ENCODE peak calls at places on chromosomes 16 and 17, in eight cellular contexts. K is OCI-M1; E is HS-27A; M is iris pigment epithelial cell; Q is tibial nerve; Z is GM20000; A is left cardiac atrium; B is stimulated activated CD4-positive, alpha-beta T cell treated with anti-CD3 and anti-CD28 coated beads, TNF-alpha, amount 100 ng/mL, for 48 hours. V is an unnamed sample.

GRCh38 chr17:5821057-5821456 is 236.7 kb upstream of the NLRP1 start:
- DNase-seq in K (no peak), E (no peak), M (no peak), Q (no peak), Z (no peak), A (no peak), B (no peak), V (no peak)

GRCh38 chr16:70391881-70392481 is 45.3 kb downstream of the DDX19A start:
- DNase-seq in K (no peak), E (peak; percentile 45), M (peak; percentile 63), Q (peak; percentile 51), Z (no peak), A (peak; percentile 59), B (no peak), V (no peak)

GRCh38 chr17:82678265-82678891 is 20.1 kb downstream of the RAB40B start:
- DNase-seq in K (no peak), E (no peak), M (no peak), Q (no peak), Z (no peak), A (no peak), B (no peak), V (no peak)

GRCh38 chr16:89600956-89601355 is 12.5 kb upstream of the DPEP1 start:
- DNase-seq in K (no peak), E (no peak), M (no peak), Q (no peak), Z (no peak), A (no peak), B (no peak), V (no peak)

GRCh38 chr17:28274591-28275265 is 44.3 kb upstream of the TMEM97 start:
- DNase-seq in K (no peak), E (no peak), M (no peak), Q (no peak), Z (no peak), A (no peak), B (no peak), V (no peak)

GRCh38 chr17:58006563-58006923 is 503 bp downstream of the SRSF1 start:
- DNase-seq in K (peak; percentile 75), E (no peak), M (peak; percentile 79), Q (peak; percentile 56), Z (no peak), A (peak; percentile 87), B (peak; percentile 66), V (peak; percentile 84)

GRCh38 chr17:50052241-50052788 is 3.6 kb upstream of the ITGA3 start:
- DNase-seq in K (no peak), E (no peak), M (no peak), Q (no peak), Z (no peak), A (no peak), B (no peak), V (no peak)

GRCh38 chr17:16491703-16492612 is at the start of gene LRRC75A:
- DNase-seq in K (no peak), E (no peak), M (peak; percentile 20), Q (no peak), Z (peak; percentile 92), A (peak; percentile 43), B (peak; percentile 48), V (peak; percentile 57)

GRCh38 chr17:31479524-31479923 is 88.0 kb downstream of the RAB11FIP4 start:
- DNase-seq in K (no peak), E (no peak), M (no peak), Q (no peak), Z (no peak), A (no peak), B (no peak), V (no peak)

GRCh38 chr17:33463887-33464286 is 170.8 kb upstream of the ASIC2 start:
- DNase-seq in K (no peak), E (no peak), M (no peak), Q (no peak), Z (no peak), A (no peak), B (no peak), V (no peak)

GRCh38 chr17:81552244-81553017 is at the start of gene FAAP100:
- DNase-seq in K (peak; percentile 88), E (no peak), M (peak; percentile 81), Q (peak; percentile 58), Z (peak; percentile 98), A (peak; percentile 85), B (peak; percentile 70), V (peak; percentile 89)

GRCh38 chr16:11309895-11310633 is 28.9 kb upstream of the PRM1 start:
- DNase-seq in K (peak; percentile 12), E (no peak), M (no peak), Q (no peak), Z (peak; percentile 53), A (no peak), B (no peak), V (no peak)

GRCh38 chr17:35871415-35871814 is 2.7 kb upstream of the HEATR9 start:
- DNase-seq in K (no peak), E (no peak), M (no peak), Q (no peak), Z (no peak), A (peak; percentile 27), B (no peak), V (no peak)

GRCh38 chr17:77829871-77830799 is 128.4 kb upstream of the TNRC6C start:
- DNase-seq in K (no peak), E (no peak), M (peak; percentile 79), Q (no peak), Z (no peak), A (peak; percentile 79), B (no peak), V (peak; percentile 85)

GRCh38 chr16:27472091-27473020 is 70.4 kb downstream of the IL21R start:
- DNase-seq in K (no peak), E (no peak), M (no peak), Q (no peak), Z (no peak), A (no peak), B (no peak), V (no peak)

GRCh38 chr16:80122155-80122554 is 418.6 kb upstream of the DYNLRB2 start:
- DNase-seq in K (no peak), E (no peak), M (no peak), Q (peak; percentile 17), Z (no peak), A (peak; percentile 56), B (no peak), V (peak; percentile 72)

GRCh38 chr16:23206986-23207385 is 24.4 kb downstream of the SCNN1G start:
- DNase-seq in K (no peak), E (no peak), M (no peak), Q (no peak), Z (no peak), A (no peak), B (no peak), V (no peak)

GRCh38 chr17:59754547-59754946 is 47.1 kb downstream of the VMP1 start:
- DNase-seq in K (peak; percentile 67), E (peak; percentile 87), M (peak; percentile 97), Q (no peak), Z (no peak), A (no peak), B (no peak), V (no peak)

GRCh38 chr17:77859035-77859360 is 99.5 kb upstream of the TNRC6C start:
- DNase-seq in K (no peak), E (no peak), M (no peak), Q (no peak), Z (no peak), A (no peak), B (no peak), V (peak; percentile 60)

GRCh38 chr16:67024384-67024896 is 4.5 kb upstream of the CBFB start:
- DNase-seq in K (no peak), E (no peak), M (no peak), Q (no peak), Z (no peak), A (no peak), B (no peak), V (no peak)

GRCh38 chr16:48913384-48913783 is 303.4 kb upstream of the N4BP1 start:
- DNase-seq in K (no peak), E (no peak), M (no peak), Q (no peak), Z (no peak), A (no peak), B (no peak), V (no peak)

GRCh38 chr17:82006468-82007227 is 16.0 kb downstream of the CENPX start:
- DNase-seq in K (no peak), E (no peak), M (peak; percentile 43), Q (no peak), Z (no peak), A (peak; percentile 54), B (no peak), V (no peak)

GRCh38 chr17:38453951-38454421 is 25.7 kb downstream of the ARHGAP23 start:
- DNase-seq in K (no peak), E (no peak), M (peak; percentile 65), Q (no peak), Z (no peak), A (peak; percentile 70), B (no peak), V (peak; percentile 59)

GRCh38 chr17:49361902-49362722 is at the start of gene ZNF652:
- DNase-seq in K (peak; percentile 90), E (peak; percentile 39), M (peak; percentile 75), Q (peak; percentile 83), Z (peak; percentile 98), A (peak; percentile 90), B (peak; percentile 84), V (peak; percentile 93)

GRCh38 chr16:1188781-1189189 is 35.9 kb downstream of the CACNA1H start:
- DNase-seq in K (peak; percentile 52), E (no peak), M (peak; percentile 31), Q (peak; percentile 26), Z (peak; percentile 81), A (peak; percentile 60), B (peak; percentile 32), V (peak; percentile 64)

GRCh38 chr17:55264273-55264639 is 504 bp upstream of the HLF start:
- DNase-seq in K (no peak), E (no peak), M (no peak), Q (no peak), Z (no peak), A (no peak), B (no peak), V (peak; percentile 46)

GRCh38 chr16:88693420-88694177 is 7.3 kb upstream of the SNAI3 start:
- DNase-seq in K (no peak), E (no peak), M (no peak), Q (no peak), Z (no peak), A (no peak), B (no peak), V (no peak)

GRCh38 chr16:50185005-50185505 is 31.9 kb downstream of the TENT4B start:
- DNase-seq in K (no peak), E (peak; percentile 59), M (peak; percentile 77), Q (no peak), Z (no peak), A (no peak), B (no peak), V (no peak)

GRCh38 chr17:16033729-16034349 is 34.2 kb downstream of the TTC19 start:
- DNase-seq in K (no peak), E (no peak), M (no peak), Q (no peak), Z (no peak), A (no peak), B (no peak), V (no peak)

GRCh38 chr16:69865701-69866100 is 85.4 kb upstream of the CLEC18A start:
- DNase-seq in K (peak; percentile 92), E (peak; percentile 64), M (peak; percentile 96), Q (no peak), Z (no peak), A (no peak), B (no peak), V (peak; percentile 50)

GRCh38 chr16:88524274-88524972 is 45.8 kb upstream of the ZC3H18 start:
- DNase-seq in K (no peak), E (no peak), M (no peak), Q (no peak), Z (no peak), A (no peak), B (no peak), V (no peak)

GRCh38 chr17:30427611-30428010 is 48.9 kb downstream of the CPD start:
- DNase-seq in K (no peak), E (no peak), M (no peak), Q (no peak), Z (no peak), A (no peak), B (no peak), V (no peak)

GRCh38 chr16:24852281-24852721 is 6.5 kb downstream of the SLC5A11 start:
- DNase-seq in K (no peak), E (no peak), M (peak; percentile 34), Q (no peak), Z (no peak), A (no peak), B (no peak), V (no peak)

GRCh38 chr17:67993153-67993997 is 2.9 kb downstream of the C17orf58 start:
- DNase-seq in K (peak; percentile 84), E (no peak), M (peak; percentile 84), Q (peak; percentile 68), Z (peak; percentile 95), A (peak; percentile 87), B (peak; percentile 70), V (peak; percentile 92)